ENCODE peak calls at places on chromosomes 6 and 20, in six cellular contexts. One of them, this sample, is unnamed.

GRCh38 chr20:34992751-34993417 is 37.2 kb downstream of the MYH7B start:
- DNase-seq in astrocyte of the cerebellum: no peak
- DNase-seq in C1 segment of cervical spinal cord: no peak
- DNase-seq in lung microvascular endothelial cell: no peak
- DNase-seq in GM23248: no peak
- DNase-seq in SK-N-SH: no peak
- DNase-seq in this sample: no peak

GRCh38 chr20:9342651-9343050 is 171.7 kb upstream of the LAMP5 start:
- DNase-seq in astrocyte of the cerebellum: no peak
- DNase-seq in C1 segment of cervical spinal cord: no peak
- DNase-seq in lung microvascular endothelial cell: no peak
- DNase-seq in GM23248: no peak
- DNase-seq in SK-N-SH: no peak
- DNase-seq in this sample: no peak

GRCh38 chr6:119348308-119349040 is 1.1 kb downstream of the MAN1A1 start:
- DNase-seq in astrocyte of the cerebellum: no peak
- DNase-seq in C1 segment of cervical spinal cord: no peak
- DNase-seq in lung microvascular endothelial cell: peak
- DNase-seq in GM23248: peak
- DNase-seq in SK-N-SH: peak
- DNase-seq in this sample: no peak

GRCh38 chr6:52522151-52522626 is 54.7 kb downstream of the TRAM2 start:
- DNase-seq in astrocyte of the cerebellum: no peak
- DNase-seq in C1 segment of cervical spinal cord: no peak
- DNase-seq in lung microvascular endothelial cell: peak
- DNase-seq in GM23248: peak
- DNase-seq in SK-N-SH: peak
- DNase-seq in this sample: peak

GRCh38 chr6:146598785-146599405 is at the start of gene ADGB:
- DNase-seq in astrocyte of the cerebellum: peak
- DNase-seq in C1 segment of cervical spinal cord: peak
- DNase-seq in lung microvascular endothelial cell: peak
- DNase-seq in GM23248: peak
- DNase-seq in SK-N-SH: peak
- DNase-seq in this sample: no peak

GRCh38 chr6:40904583-40905194 is 134.3 kb downstream of the UNC5CL start:
- DNase-seq in astrocyte of the cerebellum: no peak
- DNase-seq in C1 segment of cervical spinal cord: no peak
- DNase-seq in lung microvascular endothelial cell: no peak
- DNase-seq in GM23248: no peak
- DNase-seq in SK-N-SH: no peak
- DNase-seq in this sample: no peak

GRCh38 chr6:131063028-131063763 is at the start of gene EPB41L2:
- DNase-seq in astrocyte of the cerebellum: peak
- DNase-seq in C1 segment of cervical spinal cord: peak
- DNase-seq in lung microvascular endothelial cell: peak
- DNase-seq in GM23248: peak
- DNase-seq in SK-N-SH: peak
- DNase-seq in this sample: peak

GRCh38 chr20:55437778-55438417 is 567.4 kb downstream of the CBLN4 start:
- DNase-seq in astrocyte of the cerebellum: no peak
- DNase-seq in C1 segment of cervical spinal cord: no peak
- DNase-seq in lung microvascular endothelial cell: no peak
- DNase-seq in GM23248: no peak
- DNase-seq in SK-N-SH: peak
- DNase-seq in this sample: no peak

GRCh38 chr6:33254591-33254990 is 17.1 kb downstream of the VPS52 start:
- DNase-seq in astrocyte of the cerebellum: no peak
- DNase-seq in C1 segment of cervical spinal cord: no peak
- DNase-seq in lung microvascular endothelial cell: no peak
- DNase-seq in GM23248: no peak
- DNase-seq in SK-N-SH: no peak
- DNase-seq in this sample: no peak

GRCh38 chr6:159108438-159108985 is 60.7 kb upstream of the FNDC1 start:
- DNase-seq in astrocyte of the cerebellum: no peak
- DNase-seq in C1 segment of cervical spinal cord: no peak
- DNase-seq in lung microvascular endothelial cell: no peak
- DNase-seq in GM23248: no peak
- DNase-seq in SK-N-SH: no peak
- DNase-seq in this sample: no peak

GRCh38 chr6:141326426-141326825 is 806.3 kb upstream of the GJE1 start:
- DNase-seq in astrocyte of the cerebellum: peak
- DNase-seq in C1 segment of cervical spinal cord: no peak
- DNase-seq in lung microvascular endothelial cell: peak
- DNase-seq in GM23248: peak
- DNase-seq in SK-N-SH: no peak
- DNase-seq in this sample: no peak

GRCh38 chr6:151058021-151058733 is 181.6 kb upstream of the AKAP12 start:
- DNase-seq in astrocyte of the cerebellum: no peak
- DNase-seq in C1 segment of cervical spinal cord: no peak
- DNase-seq in lung microvascular endothelial cell: no peak
- DNase-seq in GM23248: no peak
- DNase-seq in SK-N-SH: peak
- DNase-seq in this sample: no peak

GRCh38 chr6:109770779-109771178 is 79.7 kb downstream of the FIG4 start:
- DNase-seq in astrocyte of the cerebellum: no peak
- DNase-seq in C1 segment of cervical spinal cord: no peak
- DNase-seq in lung microvascular endothelial cell: no peak
- DNase-seq in GM23248: no peak
- DNase-seq in SK-N-SH: no peak
- DNase-seq in this sample: no peak

GRCh38 chr6:161094904-161095440 is 103.4 kb downstream of the MAP3K4 start:
- DNase-seq in astrocyte of the cerebellum: no peak
- DNase-seq in C1 segment of cervical spinal cord: no peak
- DNase-seq in lung microvascular endothelial cell: peak
- DNase-seq in GM23248: peak
- DNase-seq in SK-N-SH: no peak
- DNase-seq in this sample: no peak

GRCh38 chr6:87755697-87756671 is 54.0 kb upstream of the AKIRIN2 start:
- DNase-seq in astrocyte of the cerebellum: peak
- DNase-seq in C1 segment of cervical spinal cord: no peak
- DNase-seq in lung microvascular endothelial cell: no peak
- DNase-seq in GM23248: peak
- DNase-seq in SK-N-SH: no peak
- DNase-seq in this sample: no peak

GRCh38 chr6:83303426-83303825 is 110.3 kb downstream of the RWDD2A start:
- DNase-seq in astrocyte of the cerebellum: no peak
- DNase-seq in C1 segment of cervical spinal cord: no peak
- DNase-seq in lung microvascular endothelial cell: no peak
- DNase-seq in GM23248: peak
- DNase-seq in SK-N-SH: no peak
- DNase-seq in this sample: no peak

GRCh38 chr6:42028234-42029061 is 21.9 kb upstream of the TAF8 start:
- DNase-seq in astrocyte of the cerebellum: no peak
- DNase-seq in C1 segment of cervical spinal cord: no peak
- DNase-seq in lung microvascular endothelial cell: peak
- DNase-seq in GM23248: peak
- DNase-seq in SK-N-SH: no peak
- DNase-seq in this sample: no peak

GRCh38 chr6:34490390-34491090 is 24.7 kb downstream of the PACSIN1 start:
- DNase-seq in astrocyte of the cerebellum: no peak
- DNase-seq in C1 segment of cervical spinal cord: no peak
- DNase-seq in lung microvascular endothelial cell: no peak
- DNase-seq in GM23248: peak
- DNase-seq in SK-N-SH: no peak
- DNase-seq in this sample: no peak

GRCh38 chr6:53615633-53616449 is 49.7 kb downstream of the KLHL31 start:
- DNase-seq in astrocyte of the cerebellum: peak
- DNase-seq in C1 segment of cervical spinal cord: no peak
- DNase-seq in lung microvascular endothelial cell: peak
- DNase-seq in GM23248: peak
- DNase-seq in SK-N-SH: no peak
- DNase-seq in this sample: no peak

GRCh38 chr6:33505544-33506330 is 51.4 kb downstream of the ZBTB9 start:
- DNase-seq in astrocyte of the cerebellum: no peak
- DNase-seq in C1 segment of cervical spinal cord: no peak
- DNase-seq in lung microvascular endothelial cell: no peak
- DNase-seq in GM23248: no peak
- DNase-seq in SK-N-SH: no peak
- DNase-seq in this sample: no peak

GRCh38 chr20:36301359-36302119 is 4.6 kb upstream of the DLGAP4 start:
- DNase-seq in astrocyte of the cerebellum: no peak
- DNase-seq in C1 segment of cervical spinal cord: no peak
- DNase-seq in lung microvascular endothelial cell: no peak
- DNase-seq in GM23248: no peak
- DNase-seq in SK-N-SH: no peak
- DNase-seq in this sample: no peak

GRCh38 chr6:150056156-150056555 is 12.8 kb downstream of the ULBP3 start:
- DNase-seq in astrocyte of the cerebellum: no peak
- DNase-seq in C1 segment of cervical spinal cord: no peak
- DNase-seq in lung microvascular endothelial cell: no peak
- DNase-seq in GM23248: no peak
- DNase-seq in SK-N-SH: no peak
- DNase-seq in this sample: no peak

This sample was measured in tibial nerve.